ENCODE peak calls at places on chromosomes 7 and 10, in five cellular contexts. R, J, B, X and F are unnamed samples.

GRCh38 chr10:132848306-132848705 is 62.4 kb upstream of the NKX6-2 start:
- DNase-seq in B (no peak), X (peak), R (no peak), J (no peak), F (no peak)

GRCh38 chr7:50463035-50463434 is 12.9 kb upstream of the FIGNL1 start:
- DNase-seq in X (no peak), B (no peak), J (no peak), R (no peak), F (no peak)

GRCh38 chr7:126450269-126450671 is 802.5 kb downstream of the GRM8 start:
- DNase-seq in B (no peak), X (no peak), R (no peak), J (no peak), F (no peak)

GRCh38 chr10:114393482-114393881 is 10.8 kb downstream of the AFAP1L2 start:
- DNase-seq in B (peak), J (no peak), R (no peak), X (no peak), F (no peak)

GRCh38 chr10:60728056-60728455 is 50.2 kb upstream of the CDK1 start:
- DNase-seq in B (no peak), R (no peak), X (no peak), J (no peak), F (no peak)

GRCh38 chr7:50274361-50274760 is 30.2 kb upstream of the IKZF1 start:
- DNase-seq in R (no peak), B (no peak), X (no peak), J (no peak), F (no peak)

GRCh38 chr7:29177963-29178612 is 16.5 kb upstream of the CHN2 start:
- DNase-seq in J (no peak), R (no peak), X (no peak), B (no peak), F (no peak)

GRCh38 chr10:101773923-101774588 is 1.9 kb downstream of the FGF8 start:
- DNase-seq in B (no peak), X (peak), J (no peak), R (no peak), F (no peak)

GRCh38 chr7:56157238-56157790 is 41.1 kb upstream of the NUPR2 start:
- DNase-seq in J (no peak), R (no peak), X (no peak), B (no peak), F (no peak)

GRCh38 chr7:108453320-108453719 is 2.9 kb downstream of the NRCAM start:
- DNase-seq in R (no peak), B (no peak), J (no peak), X (no peak), F (no peak)

GRCh38 chr7:108455833-108456677 is at the start of gene NRCAM:
- DNase-seq in B (no peak), R (no peak), X (peak), J (peak), F (peak)

GRCh38 chr7:108454317-108454673 is 1.9 kb downstream of the NRCAM start:
- DNase-seq in B (no peak), J (no peak), X (no peak), R (no peak), F (no peak)

GRCh38 chr7:108455524-108455832 is 758 bp downstream of the NRCAM start:
- DNase-seq in X (no peak), J (no peak), R (no peak), B (no peak), F (no peak)

DNA sequence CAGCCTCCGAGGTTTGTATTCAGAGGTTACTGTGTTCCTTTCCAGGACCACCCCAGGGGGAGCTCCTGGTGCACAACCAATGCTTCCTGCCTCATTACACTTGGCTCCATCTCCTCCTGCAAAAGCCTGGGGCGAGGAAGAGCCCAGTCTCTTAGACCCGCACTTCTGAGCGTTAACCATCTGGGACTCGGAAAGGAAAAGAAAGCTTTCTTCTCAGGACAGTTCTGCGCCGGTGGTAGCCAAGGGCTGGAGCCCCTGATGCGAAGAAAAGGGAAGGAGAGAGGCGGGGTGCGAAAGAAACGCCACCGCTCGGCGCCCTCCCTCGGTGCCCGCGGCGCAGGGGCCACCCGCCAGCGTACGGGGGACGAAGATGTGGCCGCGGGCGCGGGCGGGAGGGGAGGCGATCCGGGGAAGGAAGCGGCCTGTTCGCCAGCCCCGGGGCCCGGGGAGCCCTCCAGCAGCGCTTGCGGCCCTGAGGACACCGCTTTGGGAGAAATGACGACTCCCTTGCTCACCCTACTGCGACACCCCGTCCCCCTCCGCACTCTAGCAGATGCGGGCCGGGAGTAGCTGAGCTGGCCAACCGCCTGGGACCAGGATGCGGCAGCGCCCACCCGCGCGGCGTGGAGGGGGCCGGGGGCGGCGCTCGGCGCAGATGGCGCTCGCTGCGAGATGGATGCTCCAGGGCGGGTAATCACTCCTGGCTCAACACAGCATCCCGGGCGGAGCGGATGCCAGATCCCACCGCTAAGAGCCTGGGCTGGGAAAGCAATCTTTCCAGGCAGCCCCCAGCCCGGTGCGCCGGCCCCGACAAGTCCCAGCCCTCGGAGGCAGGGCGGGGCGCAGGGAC is 1.3 kb downstream of the NRCAM start:
- DNase-seq in R (no peak), B (no peak), J (peak), X (peak), F (no peak)
- TF ChIP-seq SMC3 in R (no peak), B (no peak), J (no peak), X (no peak), F (no peak)

GRCh38 chr7:150325110-150325611 is 1.8 kb upstream of the ACTR3C start:
- DNase-seq in J (no peak), R (no peak), X (no peak), B (peak), F (no peak)
- TF ChIP-seq SMC3 in J (no peak), R (no peak), X (no peak), B (no peak), F (no peak)

DNA sequence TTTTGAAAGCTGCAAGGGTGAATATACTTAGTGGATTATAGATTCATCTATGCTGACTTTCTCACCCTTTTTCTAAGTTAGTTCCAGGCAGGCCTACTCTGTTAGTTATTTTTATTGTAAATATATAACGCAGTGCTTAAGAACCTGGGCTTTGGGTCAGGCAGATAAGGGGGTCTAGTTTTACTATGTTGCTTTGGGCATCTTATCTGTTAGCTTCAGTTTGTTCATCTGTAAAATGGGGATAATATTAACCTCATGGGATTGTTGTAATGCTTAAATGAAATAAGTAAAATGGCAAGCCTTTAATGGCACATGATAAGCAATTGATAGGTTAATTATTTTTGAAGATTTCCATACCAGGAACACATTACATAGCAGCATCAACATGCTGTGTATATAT is 79.5 kb downstream of the ST7 start:
- DNase-seq in R (no peak), X (no peak), J (no peak), B (no peak), F (no peak)
- TF ChIP-seq SMC3 in R (no peak), X (no peak), J (no peak), B (no peak), F (no peak)

DNA sequence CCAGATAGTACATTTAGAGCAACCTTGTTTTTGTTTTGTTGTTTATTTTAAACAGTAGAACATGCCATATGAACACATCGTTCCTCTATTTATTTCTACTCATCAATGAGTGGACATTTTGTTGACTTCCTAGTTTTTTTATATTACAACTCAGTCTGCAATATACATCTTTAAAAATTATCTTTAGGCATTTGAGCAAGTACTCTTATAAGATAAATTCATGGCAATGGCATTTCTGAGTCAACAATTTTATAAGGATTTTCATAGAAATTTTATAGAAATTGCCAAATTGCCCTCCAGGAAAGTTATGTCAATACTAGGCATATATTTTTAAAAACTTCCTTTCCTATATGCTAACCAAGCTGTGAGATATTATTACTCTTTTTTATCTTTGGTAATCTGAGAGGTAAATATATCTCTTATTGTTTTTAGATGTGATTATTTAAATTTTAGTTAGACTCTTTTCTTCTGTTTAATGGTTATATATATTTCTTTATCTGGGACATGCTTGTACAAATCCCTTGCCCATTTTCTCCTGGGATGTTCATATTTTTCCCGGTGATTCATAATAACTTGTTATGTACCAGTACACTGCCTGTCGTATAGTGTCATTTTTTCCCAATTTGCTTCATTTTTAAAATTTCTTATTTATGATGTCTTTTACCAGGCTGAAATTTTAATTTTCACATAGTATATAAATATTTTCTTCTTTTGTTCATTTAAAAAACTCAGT is 50.5 kb downstream of the FZD1 start:
- DNase-seq in R (no peak), B (no peak), X (no peak), J (no peak), F (no peak)
- TF ChIP-seq SMC3 in R (no peak), B (no peak), X (no peak), J (no peak), F (no peak)